ENCODE peak calls at places on chromosome 6, in seven cellular contexts. C is HFFc6, V is dorsolateral prefrontal cortex, B is cardiac muscle cell, F is neural crest cell, A is hepatocyte, T is sigmoid colon. G is an unnamed sample.

GRCh38 chr6:162371133-162371532 is 356.4 kb downstream of the PRKN start:
- DNase-seq in C (no peak), V (no peak), B (no peak), F (no peak), A (no peak), T (no peak), G (no peak)

GRCh38 chr6:157546366-157546765 is 165.4 kb downstream of the ZDHHC14 start:
- DNase-seq in C (no peak), V (no peak), B (no peak), F (no peak), A (no peak), T (no peak), G (no peak)

GRCh38 chr6:95091823-95092436 is 485.4 kb upstream of the MANEA start:
- DNase-seq in C (peak), V (no peak), B (peak), F (no peak), A (peak), T (no peak), G (no peak)

GRCh38 chr6:169799474-169799926 is 48.1 kb downstream of the ERMARD start:
- DNase-seq in C (no peak), V (no peak), B (no peak), F (no peak), A (no peak), T (no peak), G (no peak)

GRCh38 chr6:147974376-147974775 is 368.3 kb upstream of the SASH1 start:
- DNase-seq in C (no peak), V (no peak), B (no peak), F (no peak), A (no peak), T (no peak), G (no peak)

GRCh38 chr6:79913369-79913768 is 34.0 kb downstream of the ELOVL4 start:
- DNase-seq in C (no peak), V (no peak), B (no peak), F (no peak), A (no peak), T (no peak), G (peak)

GRCh38 chr6:30844118-30844535 is 40.2 kb upstream of the DDR1 start:
- DNase-seq in C (peak), V (no peak), B (peak), F (no peak), A (peak), T (no peak), G (no peak)

GRCh38 chr6:80771941-80772340 is 665.5 kb downstream of the BCKDHB start:
- DNase-seq in C (peak), V (no peak), B (peak), F (peak), A (peak), T (no peak), G (no peak)

GRCh38 chr6:3977875-3978711 is 100.8 kb downstream of the FAM217A start:
- DNase-seq in C (peak), V (peak), B (peak), F (no peak), A (peak), T (peak), G (peak)

GRCh38 chr6:49915035-49915434 is 48.7 kb upstream of the CRISP1 start:
- DNase-seq in C (no peak), V (peak), B (peak), F (no peak), A (peak), T (no peak), G (no peak)

GRCh38 chr6:133774356-133774755 is 114.6 kb upstream of the TCF21 start:
- DNase-seq in C (peak), V (no peak), B (no peak), F (no peak), A (no peak), T (no peak), G (no peak)

DNA sequence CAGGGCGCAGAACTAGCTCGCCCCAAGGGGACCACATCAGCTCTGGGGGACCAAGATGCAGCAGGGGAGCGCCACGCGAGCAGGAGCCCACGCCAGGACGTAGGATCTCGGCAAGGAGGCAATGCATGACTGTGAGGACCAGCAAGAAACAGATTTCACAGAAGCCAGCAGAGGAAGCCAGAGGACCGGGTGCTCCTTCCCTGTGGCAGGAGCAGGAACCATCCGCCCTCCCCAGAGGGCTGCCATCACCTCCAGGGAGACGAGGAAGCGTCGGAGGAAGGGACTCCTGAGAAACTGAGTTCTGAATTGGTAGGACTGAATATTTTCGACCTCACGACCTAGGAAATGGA is 37.0 kb downstream of the PNLDC1 start:
- DNase-seq in C (no peak), V (no peak), B (no peak), F (no peak), A (no peak), T (no peak), G (no peak)
- TF ChIP-seq CTCF in C (no peak), V (no peak), B (no peak), F (no peak), A (no peak), T (no peak), G (no peak)

GRCh38 chr6:112330877-112331260 is 16.3 kb upstream of the RFPL4B start:
- DNase-seq in C (no peak), V (no peak), B (no peak), F (no peak), A (no peak), T (no peak), G (no peak)

GRCh38 chr6:112325449-112325848 is 21.7 kb upstream of the RFPL4B start:
- DNase-seq in C (no peak), V (no peak), B (no peak), F (no peak), A (no peak), T (no peak), G (no peak)

GRCh38 chr6:112331306-112331705 is 15.8 kb upstream of the RFPL4B start:
- DNase-seq in C (peak), V (no peak), B (no peak), F (no peak), A (no peak), T (no peak), G (no peak)

GRCh38 chr6:112332274-112332673 is 14.9 kb upstream of the RFPL4B start:
- DNase-seq in C (peak), V (no peak), B (no peak), F (no peak), A (no peak), T (no peak), G (no peak)

GRCh38 chr6:112330071-112330876 is 16.9 kb upstream of the RFPL4B start:
- DNase-seq in C (peak), V (no peak), B (no peak), F (no peak), A (no peak), T (no peak), G (no peak)
- TF ChIP-seq CTCF in C (peak), V (no peak), B (no peak), F (no peak), A (no peak), T (no peak), G (no peak)

DNA sequence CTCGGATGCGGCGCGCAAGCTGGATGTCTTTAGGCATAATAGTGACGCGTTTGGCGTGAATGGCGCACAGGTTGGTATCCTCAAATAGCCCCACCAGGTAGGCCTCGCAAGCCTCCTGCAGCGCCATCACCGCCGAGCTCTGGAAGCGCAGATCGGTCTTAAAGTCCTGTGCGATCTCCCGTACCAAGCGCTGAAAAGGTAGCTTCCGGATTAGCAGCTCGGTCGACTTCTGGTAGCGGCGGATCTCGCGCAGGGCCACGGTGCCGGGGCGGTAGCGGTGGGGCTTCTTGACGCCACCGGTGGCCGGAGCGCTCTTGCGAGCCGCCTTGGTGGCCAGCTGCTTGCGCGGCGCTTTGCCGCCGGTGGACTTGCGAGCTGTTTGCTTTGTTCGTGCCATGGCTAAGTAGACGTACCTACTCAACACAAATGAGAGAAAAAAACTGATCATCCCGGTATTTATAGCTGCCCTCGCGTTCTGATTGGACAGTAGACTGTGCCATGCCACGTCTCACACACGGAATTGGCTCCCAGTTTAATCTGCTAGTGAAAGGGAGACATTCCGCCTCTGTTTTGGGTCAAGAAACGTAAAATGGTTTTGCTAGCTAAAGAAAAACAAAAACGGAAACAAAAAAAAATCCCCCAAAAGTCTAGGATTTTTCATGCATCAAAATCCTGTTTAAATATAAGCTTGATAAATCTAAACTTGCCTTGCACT is 40.1 kb downstream of the OR2B2 start:
- DNase-seq in C (peak), V (no peak), B (peak), F (peak), A (peak), T (peak), G (peak)
- TF ChIP-seq CTCF in C (peak), V (no peak), B (peak), F (no peak), A (peak), T (no peak), G (no peak)

GRCh38 chr6:158593670-158594069 is 33.8 kb downstream of the TMEM181 start:
- DNase-seq in C (no peak), V (no peak), B (no peak), F (no peak), A (no peak), T (no peak), G (no peak)

GRCh38 chr6:158591134-158591809 is 31.4 kb downstream of the TMEM181 start:
- DNase-seq in C (no peak), V (no peak), B (no peak), F (no peak), A (no peak), T (no peak), G (no peak)

GRCh38 chr6:158596861-158597260 is 37.0 kb downstream of the TMEM181 start:
- DNase-seq in C (no peak), V (peak), B (no peak), F (no peak), A (no peak), T (no peak), G (no peak)

GRCh38 chr6:158597565-158597964 is 37.7 kb downstream of the TMEM181 start:
- DNase-seq in C (no peak), V (no peak), B (no peak), F (no peak), A (no peak), T (no peak), G (no peak)

GRCh38 chr6:158595223-158595622 is 35.3 kb downstream of the TMEM181 start:
- DNase-seq in C (no peak), V (no peak), B (no peak), F (no peak), A (no peak), T (no peak), G (no peak)
- TF ChIP-seq CTCF in C (peak), V (no peak), B (peak), F (peak), A (peak), T (no peak), G (no peak)

G was measured in mucosa of descending colon.